ENCODE peak calls at places on chromosomes 5 and 9, in seven cellular contexts. K, X, D, A, V, G and F are unnamed samples.

GRCh38 chr5:173451031-173451430 is 122.8 kb upstream of the STC2 start:
- DNase-seq in D (peak), V (no peak), X (no peak), K (peak), A (no peak), G (no peak), F (peak)

GRCh38 chr5:14414007-14414406 is 167.6 kb upstream of the OTULINL start:
- DNase-seq in A (no peak), K (no peak), D (no peak), G (no peak), X (no peak), V (no peak), F (no peak)

GRCh38 chr9:111153973-111154590 is 115.8 kb upstream of the LPAR1 start:
- DNase-seq in D (peak), K (no peak), V (no peak), X (no peak), A (no peak), G (peak), F (no peak)

GRCh38 chr9:2469681-2470141 is 151.9 kb upstream of the VLDLR start:
- DNase-seq in G (peak), V (no peak), K (peak), A (no peak), D (peak), X (no peak), F (peak)

GRCh38 chr5:124596595-124597388 is 149.6 kb downstream of the ZNF608 start:
- DNase-seq in G (peak), V (no peak), D (peak), A (no peak), K (peak), X (no peak), F (no peak)

GRCh38 chr5:180294913-180295555 is 3.2 kb upstream of the MAPK9 start:
- DNase-seq in A (no peak), V (no peak), D (no peak), G (no peak), X (no peak), K (no peak), F (no peak)

GRCh38 chr9:137461663-137462395 is 2.7 kb upstream of the NSMF start:
- DNase-seq in X (no peak), D (peak), G (peak), A (no peak), K (peak), V (peak), F (peak)

GRCh38 chr9:121557581-121558422 is 58.2 kb upstream of the GGTA1 start:
- DNase-seq in X (peak), V (peak), D (peak), G (peak), K (peak), A (no peak), F (peak)

GRCh38 chr5:14161825-14162556 is 18.8 kb downstream of the TRIO start:
- DNase-seq in A (no peak), K (peak), G (no peak), V (no peak), X (peak), D (no peak), F (no peak)